ENCODE peak calls at places on chromosome X, in nine cellular contexts. One of them, this sample, is unnamed.

GRCh38 chrX:19182785-19183184 is 60.5 kb upstream of the ADGRG2 start:
- DNase-seq in HS-5: no peak
- DNase-seq in T1000: no peak
- DNase-seq in fibroblast of the conjunctiva: no peak
- DNase-seq in heart left ventricle: no peak
- DNase-seq in cardiac fibroblast: no peak
- DNase-seq in neuronal stem cell: no peak
- DNase-seq in ovary: no peak
- DNase-seq in H7: no peak
- DNase-seq in this sample: no peak

GRCh38 chrX:95628796-95629195 is 1055.8 kb upstream of the DIAPH2 start:
- DNase-seq in HS-5: no peak
- DNase-seq in T1000: no peak
- DNase-seq in fibroblast of the conjunctiva: no peak
- DNase-seq in heart left ventricle: no peak
- DNase-seq in cardiac fibroblast: no peak
- DNase-seq in neuronal stem cell: no peak
- DNase-seq in ovary: no peak
- DNase-seq in H7: no peak
- DNase-seq in this sample: no peak

GRCh38 chrX:47179928-47180255 is 13.7 kb upstream of the UBA1 start:
- DNase-seq in HS-5: no peak
- DNase-seq in T1000: no peak
- DNase-seq in fibroblast of the conjunctiva: no peak
- DNase-seq in heart left ventricle: no peak
- DNase-seq in cardiac fibroblast: no peak
- DNase-seq in neuronal stem cell: no peak
- DNase-seq in ovary: no peak
- DNase-seq in H7: no peak
- DNase-seq in this sample: no peak

GRCh38 chrX:30489323-30489722 is 88.2 kb downstream of the TASL start:
- DNase-seq in HS-5: no peak
- DNase-seq in T1000: no peak
- DNase-seq in fibroblast of the conjunctiva: no peak
- DNase-seq in heart left ventricle: no peak
- DNase-seq in cardiac fibroblast: no peak
- DNase-seq in neuronal stem cell: no peak
- DNase-seq in ovary: no peak
- DNase-seq in H7: peak; percentile 18
- DNase-seq in this sample: peak; percentile 5

GRCh38 chrX:116238093-116238492 is 67.5 kb downstream of the AGTR2 start:
- DNase-seq in HS-5: no peak
- DNase-seq in T1000: no peak
- DNase-seq in fibroblast of the conjunctiva: no peak
- DNase-seq in heart left ventricle: no peak
- DNase-seq in cardiac fibroblast: no peak
- DNase-seq in neuronal stem cell: no peak
- DNase-seq in ovary: no peak
- DNase-seq in H7: no peak
- DNase-seq in this sample: no peak

GRCh38 chrX:21944136-21944615 is 3.7 kb downstream of the SMS start:
- DNase-seq in HS-5: no peak
- DNase-seq in T1000: no peak
- DNase-seq in fibroblast of the conjunctiva: no peak
- DNase-seq in heart left ventricle: no peak
- DNase-seq in cardiac fibroblast: no peak
- DNase-seq in neuronal stem cell: no peak
- DNase-seq in ovary: no peak
- DNase-seq in H7: no peak
- DNase-seq in this sample: no peak

GRCh38 chrX:50100188-50100587 is 100.6 kb downstream of the AKAP4 start:
- DNase-seq in HS-5: no peak
- DNase-seq in T1000: no peak
- DNase-seq in fibroblast of the conjunctiva: no peak
- DNase-seq in heart left ventricle: no peak
- DNase-seq in cardiac fibroblast: peak; percentile 25
- DNase-seq in neuronal stem cell: no peak
- DNase-seq in ovary: no peak
- DNase-seq in H7: peak; percentile 6
- DNase-seq in this sample: no peak

GRCh38 chrX:55710701-55711100 is 6.8 kb upstream of the RRAGB start:
- DNase-seq in HS-5: peak; percentile 20
- DNase-seq in T1000: peak; percentile 47
- DNase-seq in fibroblast of the conjunctiva: no peak
- DNase-seq in heart left ventricle: no peak
- DNase-seq in cardiac fibroblast: peak; percentile 71
- DNase-seq in neuronal stem cell: no peak
- DNase-seq in ovary: no peak
- DNase-seq in H7: no peak
- DNase-seq in this sample: peak; percentile 46

GRCh38 chrX:152884171-152884570 is 13.7 kb upstream of the ZNF185 start:
- DNase-seq in HS-5: no peak
- DNase-seq in T1000: no peak
- DNase-seq in fibroblast of the conjunctiva: no peak
- DNase-seq in heart left ventricle: no peak
- DNase-seq in cardiac fibroblast: no peak
- DNase-seq in neuronal stem cell: no peak
- DNase-seq in ovary: no peak
- DNase-seq in H7: peak; percentile 58
- DNase-seq in this sample: no peak

GRCh38 chrX:44903107-44903506 is 30.1 kb downstream of the KDM6A start:
- DNase-seq in HS-5: peak; percentile 61
- DNase-seq in T1000: peak; percentile 4
- DNase-seq in fibroblast of the conjunctiva: no peak
- DNase-seq in heart left ventricle: no peak
- DNase-seq in cardiac fibroblast: peak; percentile 81
- DNase-seq in neuronal stem cell: no peak
- DNase-seq in ovary: no peak
- DNase-seq in H7: no peak
- DNase-seq in this sample: peak; percentile 75

GRCh38 chrX:4787971-4788370 is 1074.5 kb upstream of the PRKX start:
- DNase-seq in HS-5: no peak
- DNase-seq in T1000: no peak
- DNase-seq in fibroblast of the conjunctiva: no peak
- DNase-seq in heart left ventricle: no peak
- DNase-seq in cardiac fibroblast: no peak
- DNase-seq in neuronal stem cell: no peak
- DNase-seq in ovary: no peak
- DNase-seq in H7: no peak
- DNase-seq in this sample: no peak